ENCODE peak calls at places on chromosomes 11 and 22, in six cellular contexts. U is activated CD4-positive, CD25-positive, alpha-beta regulatory T cell; Z is progenitor cell of endocrine pancreas; D is NCI-H1092 treated with DMSO at 0.1 percent for 48 hours; C is GDM1; M is T-cell. I is an unnamed sample.

GRCh38 chr11:27720277-27720830 is 20.1 kb upstream of the BDNF start:
- DNase-seq in C (no peak), M (no peak), Z (peak; percentile 74), D (no peak), U (no peak), I (peak; percentile 42)

GRCh38 chr11:76686261-76687079 is 15.9 kb upstream of the LRRC32 start:
- DNase-seq in M (no peak), D (no peak), U (no peak), C (no peak), Z (no peak), I (no peak)

GRCh38 chr22:32204856-32205722 is at the start of gene RFPL2:
- DNase-seq in M (peak; percentile 52), C (no peak), U (no peak), Z (peak; percentile 62), D (peak; percentile 82), I (peak; percentile 42)

GRCh38 chr11:26044389-26044788 is 287.5 kb upstream of the ANO3 start:
- DNase-seq in M (no peak), C (no peak), U (no peak), Z (no peak), D (no peak), I (no peak)

GRCh38 chr11:17076517-17077239 is 789 bp downstream of the RPS13 start:
- DNase-seq in D (no peak), C (no peak), M (no peak), Z (no peak), U (no peak), I (no peak)

GRCh38 chr22:20028855-20029549 is 8.1 kb downstream of the TANGO2 start:
- DNase-seq in U (no peak), C (no peak), D (no peak), Z (no peak), M (no peak), I (no peak)

GRCh38 chr11:74316772-74317505 is 5.5 kb upstream of the P4HA3 start:
- DNase-seq in D (no peak), M (no peak), Z (no peak), U (no peak), C (no peak), I (no peak)

GRCh38 chr11:125093502-125093901 is 17.9 kb downstream of the TMEM218 start:
- DNase-seq in C (no peak), Z (no peak), M (no peak), D (no peak), U (no peak), I (no peak)

GRCh38 chr11:69649576-69649900 is 8.6 kb downstream of the CCND1 start:
- DNase-seq in C (no peak), D (no peak), M (no peak), Z (no peak), U (no peak), I (peak; percentile 40)

GRCh38 chr11:69301491-69302401 is 7.8 kb downstream of the MYEOV start:
- DNase-seq in M (no peak), Z (no peak), C (peak; percentile 14), U (no peak), D (peak; percentile 43), I (peak; percentile 64)

GRCh38 chr22:23068096-23068831 is 2.1 kb upstream of the GNAZ start:
- DNase-seq in C (no peak), M (no peak), U (no peak), Z (peak; percentile 5), D (no peak), I (peak; percentile 16)

GRCh38 chr22:26552466-26552865 is 37.5 kb downstream of the TPST2 start:
- DNase-seq in Z (no peak), D (no peak), M (no peak), U (no peak), C (no peak), I (no peak)

GRCh38 chr11:76448506-76448905 is 3.7 kb downstream of the EMSY start:
- DNase-seq in U (no peak), M (no peak), C (no peak), D (no peak), Z (no peak), I (no peak)

GRCh38 chr22:47337161-47337621 is 574.7 kb downstream of the TBC1D22A start:
- DNase-seq in D (no peak), C (no peak), M (no peak), U (no peak), Z (no peak), I (no peak)

GRCh38 chr11:91749231-91749630 is 475.4 kb upstream of the FAT3 start:
- DNase-seq in D (no peak), M (no peak), C (no peak), U (no peak), Z (no peak), I (no peak)

GRCh38 chr11:94149435-94149834 is 20.8 kb downstream of the PANX1 start:
- DNase-seq in U (no peak), M (no peak), D (no peak), Z (no peak), C (no peak), I (no peak)

GRCh38 chr11:82867495-82868082 is 32.6 kb downstream of the PRCP start:
- DNase-seq in U (peak; percentile 54), C (peak; percentile 36), D (peak; percentile 83), M (peak; percentile 42), Z (peak; percentile 66), I (peak; percentile 35)

GRCh38 chr11:93648168-93648567 is 13.3 kb upstream of the CEP295 start:
- DNase-seq in C (no peak), U (no peak), D (peak; percentile 14), Z (no peak), M (no peak), I (no peak)

GRCh38 chr22:30947163-30947820 is 21.3 kb downstream of the MORC2 start:
- DNase-seq in C (no peak), Z (no peak), M (no peak), U (no peak), D (peak; percentile 45), I (no peak)